ENCODE peak calls at places on chromosomes 3 and 15, in five cellular contexts. J, M, E, U and Q are unnamed samples.

GRCh38 chr15:22942306-22942855 is 37.8 kb downstream of the CYFIP1 start:
- DNase-seq in J (no peak), M (no peak), E (no peak), U (no peak), Q (no peak)

GRCh38 chr15:86362556-86362955 is 282.9 kb downstream of the AGBL1 start:
- DNase-seq in J (peak; percentile 98), M (no peak), E (no peak), U (no peak), Q (no peak)

GRCh38 chr3:185335799-185336198 is 27.1 kb upstream of the MAP3K13 start:
- DNase-seq in J (peak; percentile 94), M (no peak), E (peak; percentile 26), U (no peak), Q (peak; percentile 77)

GRCh38 chr15:40367673-40368611 is 9.9 kb downstream of the DISP2 start:
- DNase-seq in J (peak; percentile 59), M (peak; percentile 91), E (no peak), U (peak; percentile 65), Q (no peak)

GRCh38 chr15:100866386-100867330 is 13.0 kb upstream of the ALDH1A3 start:
- DNase-seq in J (no peak), M (no peak), E (no peak), U (no peak), Q (no peak)

GRCh38 chr3:40099875-40100274 is 209.6 kb upstream of the EIF1B start:
- DNase-seq in J (no peak), M (no peak), E (no peak), U (no peak), Q (no peak)

GRCh38 chr3:49638445-49638844 is 35.7 kb upstream of the APEH start:
- DNase-seq in J (peak; percentile 88), M (peak; percentile 85), E (no peak), U (peak; percentile 67), Q (no peak)

GRCh38 chr15:82536409-82537350 is 3.6 kb downstream of the RPS17 start:
- DNase-seq in J (no peak), M (no peak), E (no peak), U (no peak), Q (no peak)

GRCh38 chr15:29944925-29945324 is 122.7 kb upstream of the TJP1 start:
- DNase-seq in J (no peak), M (no peak), E (no peak), U (no peak), Q (no peak)

GRCh38 chr15:32956006-32956405 is 238.2 kb downstream of the GREM1 start:
- DNase-seq in J (peak; percentile 59), M (no peak), E (peak; percentile 65), U (peak; percentile 15), Q (no peak)

GRCh38 chr3:90080988-90081387 is 973.6 kb downstream of the EPHA3 start:
- DNase-seq in J (no peak), M (no peak), E (no peak), U (no peak), Q (no peak)

GRCh38 chr3:196563721-196564225 is 4.6 kb downstream of the WDR53 start:
- DNase-seq in J (peak; percentile 93), M (no peak), E (peak; percentile 14), U (no peak), Q (peak; percentile 64)